ENCODE peak calls at places on chromosomes 2 and 18, in seven cellular contexts. P, T, C, V, G, Z and B are unnamed samples.

GRCh38 chr2:42360890-42361727 is at the start of gene COX7A2L:
- DNase-seq in C (peak), T (peak), G (peak), Z (peak), V (peak), P (peak), B (peak)

GRCh38 chr18:45556217-45556616 is 59.1 kb upstream of the SLC14A2 start:
- DNase-seq in V (no peak), T (no peak), G (no peak), Z (no peak), P (no peak), C (no peak), B (no peak)

GRCh38 chr2:189835855-189836558 is 51.8 kb downstream of the PMS1 start:
- DNase-seq in V (no peak), Z (no peak), C (no peak), G (no peak), P (no peak), T (no peak), B (no peak)

GRCh38 chr2:55502590-55503141 is 16.9 kb upstream of the CFAP36 start:
- DNase-seq in Z (no peak), T (no peak), V (no peak), G (no peak), C (no peak), P (no peak), B (no peak)

GRCh38 chr2:224572338-224572737 is 12.8 kb downstream of the CUL3 start:
- DNase-seq in V (no peak), G (no peak), C (no peak), T (no peak), Z (no peak), P (no peak), B (no peak)

GRCh38 chr2:225670111-225670974 is 270.8 kb downstream of the NYAP2 start:
- DNase-seq in V (no peak), P (no peak), Z (peak), C (no peak), G (no peak), T (peak), B (no peak)

GRCh38 chr18:69838620-69839411 is 108.9 kb downstream of the CD226 start:
- DNase-seq in P (no peak), Z (no peak), C (no peak), T (no peak), G (no peak), V (no peak), B (no peak)

GRCh38 chr2:99776521-99777265 is 286.9 kb upstream of the REV1 start:
- DNase-seq in G (no peak), T (no peak), C (no peak), Z (no peak), V (no peak), P (no peak), B (no peak)

GRCh38 chr18:62894681-62895390 is 179.5 kb downstream of the PHLPP1 start:
- DNase-seq in V (no peak), Z (no peak), T (no peak), C (no peak), G (no peak), P (no peak), B (no peak)

GRCh38 chr18:13120967-13121586 is 97.5 kb upstream of the LDLRAD4 start:
- DNase-seq in G (no peak), Z (peak), V (no peak), T (no peak), P (no peak), C (no peak), B (no peak)

GRCh38 chr2:55054476-55054875 is 4.2 kb upstream of the RTN4 start:
- DNase-seq in V (no peak), C (no peak), Z (no peak), T (no peak), P (peak), G (no peak), B (no peak)

GRCh38 chr2:74333175-74333574 is 10.0 kb downstream of the SLC4A5 start:
- DNase-seq in Z (peak), V (peak), T (no peak), C (no peak), P (peak), G (peak), B (no peak)

GRCh38 chr18:40832362-40832761 is 1122.7 kb upstream of the PIK3C3 start:
- DNase-seq in T (no peak), G (no peak), C (no peak), P (no peak), Z (peak), V (no peak), B (no peak)

GRCh38 chr2:176424756-176425155 is 155.5 kb downstream of the MTX2 start:
- DNase-seq in G (no peak), C (no peak), V (no peak), P (no peak), T (no peak), Z (no peak), B (no peak)

GRCh38 chr2:25176138-25176537 is 7.8 kb upstream of the POMC start:
- DNase-seq in G (no peak), V (no peak), C (no peak), Z (no peak), T (no peak), P (no peak), B (no peak)

GRCh38 chr2:143263045-143263625 is 133.9 kb downstream of the ARHGAP15 start:
- DNase-seq in T (no peak), G (peak), C (no peak), Z (no peak), P (no peak), V (no peak), B (no peak)

GRCh38 chr2:160646684-160647444 is 153.3 kb upstream of the RBMS1 start:
- DNase-seq in V (no peak), Z (no peak), G (no peak), P (no peak), T (peak), C (no peak), B (no peak)

GRCh38 chr2:191675807-191676667 is 1.9 kb upstream of the NABP1 start:
- DNase-seq in T (no peak), Z (no peak), C (peak), V (peak), G (no peak), P (peak), B (peak)

GRCh38 chr2:161695225-161695624 is 71.0 kb downstream of the SLC4A10 start:
- DNase-seq in C (no peak), P (no peak), T (no peak), Z (no peak), G (no peak), V (no peak), B (no peak)

GRCh38 chr2:196987654-196988364 is 61.3 kb upstream of the PGAP1 start:
- DNase-seq in Z (peak), C (no peak), P (peak), V (peak), T (no peak), G (no peak), B (no peak)
- H3K4me3 ChIP-seq in Z (no peak), C (no peak), P (no peak), V (no peak), T (no peak), G (no peak), B (peak)

GRCh38 chr18:604771-605170 is 8.0 kb downstream of the CLUL1 start:
- DNase-seq in P (no peak), Z (no peak), G (peak), V (no peak), T (no peak), C (no peak), B (no peak)
- H3K4me3 ChIP-seq in P (no peak), Z (no peak), G (no peak), V (no peak), T (no peak), C (no peak), B (no peak)

GRCh38 chr2:118013724-118014491 is at the start of gene CCDC93:
- DNase-seq in G (peak), P (peak), Z (peak), V (peak), T (no peak), C (peak), B (peak)

GRCh38 chr2:118012778-118013177 is 1.1 kb downstream of the CCDC93 start:
- DNase-seq in Z (no peak), G (no peak), P (no peak), V (no peak), T (no peak), C (no peak), B (no peak)

GRCh38 chr2:118010470-118010869 is 3.4 kb downstream of the CCDC93 start:
- DNase-seq in C (no peak), V (no peak), G (no peak), T (no peak), Z (no peak), P (no peak), B (no peak)

GRCh38 chr2:118014492-118014824 is 588 bp upstream of the CCDC93 start:
- DNase-seq in V (no peak), Z (no peak), G (peak), P (no peak), C (peak), T (no peak), B (no peak)

GRCh38 chr2:118013221-118013723 is 598 bp downstream of the CCDC93 start:
- DNase-seq in V (peak), P (peak), C (peak), Z (no peak), G (peak), T (no peak), B (peak)
- H3K4me3 ChIP-seq in V (peak), P (peak), C (peak), Z (peak), G (peak), T (peak), B (peak)

GRCh38 chr2:48438266-48438665 is 91.7 kb upstream of the STON1 start:
- DNase-seq in P (no peak), Z (no peak), T (no peak), C (no peak), V (no peak), G (no peak), B (no peak)
- H3K4me3 ChIP-seq in P (no peak), Z (no peak), T (no peak), C (no peak), V (no peak), G (no peak), B (no peak)

GRCh38 chr18:31647354-31647753 is 37.0 kb downstream of the B4GALT6 start:
- DNase-seq in V (no peak), P (no peak), Z (no peak), T (no peak), G (no peak), C (no peak), B (no peak)
- H3K4me3 ChIP-seq in V (no peak), P (no peak), Z (no peak), T (no peak), G (no peak), C (no peak), B (no peak)

DNA sequence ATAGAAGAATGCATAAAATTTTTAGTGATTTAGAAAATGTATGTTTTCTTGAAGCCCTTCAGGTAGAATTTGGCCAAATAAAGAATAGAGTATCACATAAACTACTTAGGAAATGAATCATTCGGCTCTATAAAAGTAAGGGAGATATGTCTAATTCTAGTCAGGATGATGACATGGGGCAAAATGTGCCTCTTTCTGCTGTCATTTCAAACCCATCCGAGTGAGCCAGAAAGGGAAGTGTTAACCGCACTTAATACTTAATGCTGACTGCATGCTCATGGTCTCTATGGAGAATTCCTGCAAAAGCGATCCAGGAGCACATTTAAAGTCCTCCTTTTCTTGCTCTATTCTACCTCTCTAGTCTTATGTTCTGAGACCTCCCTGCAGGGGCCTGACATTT is 127.5 kb downstream of the CDC42EP3 start:
- DNase-seq in V (no peak), Z (no peak), P (no peak), G (no peak), T (no peak), C (no peak), B (no peak)
- H3K4me3 ChIP-seq in V (no peak), Z (no peak), P (no peak), G (no peak), T (no peak), C (no peak), B (no peak)

DNA sequence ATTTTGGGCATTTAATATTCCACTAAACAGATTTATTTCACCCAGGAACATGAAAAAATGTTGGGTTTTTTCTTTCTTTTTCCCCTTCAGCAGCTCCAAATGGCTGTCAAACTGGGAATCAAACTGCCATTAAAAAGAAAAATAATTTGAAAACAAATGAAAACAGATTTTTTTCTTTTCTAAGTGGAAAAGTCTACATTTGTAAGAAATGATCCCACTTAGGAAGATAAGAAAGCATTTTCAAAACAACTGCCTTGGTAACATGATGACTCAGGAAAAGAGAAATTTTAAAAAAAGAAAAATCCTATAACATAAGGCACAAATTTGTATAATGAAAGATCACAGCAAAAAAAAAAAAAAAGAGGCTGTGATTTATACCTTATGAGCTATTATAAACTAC is 20.0 kb downstream of the ZNF521 start:
- DNase-seq in V (no peak), T (no peak), P (no peak), Z (no peak), G (no peak), C (no peak), B (no peak)
- H3K4me3 ChIP-seq in V (no peak), T (no peak), P (no peak), Z (no peak), G (no peak), C (no peak), B (no peak)